ENCODE peak calls at places on chromosomes 12 and 14, in five cellular contexts. I is central memory CD4-positive, alpha-beta T cell; P is HS-27A; K is cerebellar cortex; S is DMS153. V is an unnamed sample.

GRCh38 chr12:117968826-117969659 is at the start of gene KSR2:
- DNase-seq in I (peak; percentile 21), P (no peak), K (peak; percentile 77), S (peak; percentile 92), V (no peak)

GRCh38 chr12:107906719-107907118 is 132.2 kb downstream of the ASCL4 start:
- DNase-seq in I (no peak), P (no peak), K (no peak), S (no peak), V (no peak)

GRCh38 chr12:97048421-97049035 is 141.5 kb downstream of the NEDD1 start:
- DNase-seq in I (no peak), P (no peak), K (no peak), S (no peak), V (no peak)

GRCh38 chr12:59403259-59403932 is 192.4 kb upstream of the SLC16A7 start:
- DNase-seq in I (peak; percentile 31), P (peak; percentile 49), K (peak; percentile 69), S (peak; percentile 12), V (peak; percentile 64)

GRCh38 chr14:76877871-76878270 is 51.7 kb downstream of the LRRC74A start:
- DNase-seq in I (no peak), P (no peak), K (no peak), S (no peak), V (no peak)

GRCh38 chr12:55885113-55885512 is 42.4 kb upstream of the MMP19 start:
- DNase-seq in I (no peak), P (no peak), K (no peak), S (no peak), V (no peak)

GRCh38 chr14:58078068-58078467 is 73.9 kb downstream of the ARMH4 start:
- DNase-seq in I (no peak), P (peak; percentile 57), K (no peak), S (no peak), V (peak; percentile 84)

GRCh38 chr14:72023128-72024042 is 91.2 kb downstream of the RGS6 start:
- DNase-seq in I (no peak), P (no peak), K (no peak), S (no peak), V (no peak)

GRCh38 chr12:105492591-105492990 is 162.1 kb downstream of the C12orf75 start:
- DNase-seq in I (no peak), P (no peak), K (no peak), S (no peak), V (no peak)

GRCh38 chr14:95533391-95533821 is 1.4 kb upstream of the GLRX5 start:
- DNase-seq in I (no peak), P (no peak), K (no peak), S (no peak), V (no peak)

GRCh38 chr14:29528889-29529288 is 398.8 kb downstream of the PRKD1 start:
- DNase-seq in I (no peak), P (no peak), K (no peak), S (peak; percentile 14), V (no peak)

GRCh38 chr14:64634558-64634957 is 69.7 kb upstream of the PLEKHG3 start:
- DNase-seq in I (no peak), P (no peak), K (no peak), S (no peak), V (no peak)

GRCh38 chr12:75446857-75447256 is 33.7 kb upstream of the GLIPR1 start:
- DNase-seq in I (no peak), P (peak; percentile 72), K (no peak), S (no peak), V (peak; percentile 36)

GRCh38 chr12:57744777-57745484 is at the start of gene TSPAN31:
- DNase-seq in I (peak; percentile 94), P (peak; percentile 97), K (peak; percentile 100), S (peak; percentile 97), V (peak; percentile 98)

GRCh38 chr12:49763006-49763591 is 21.7 kb downstream of the TMBIM6 start:
- DNase-seq in I (peak; percentile 72), P (no peak), K (peak; percentile 68), S (no peak), V (peak; percentile 34)

GRCh38 chr14:69963966-69964365 is 84.8 kb downstream of the SMOC1 start:
- DNase-seq in I (no peak), P (no peak), K (no peak), S (no peak), V (no peak)